ENCODE peak calls at places on chromosomes 5 and 9, in five cellular contexts. H is colonic mucosa; J is lower leg skin; A is HFF-Myc; B is CD8-positive, alpha-beta T cell. K is an unnamed sample.

GRCh38 chr5:39399135-39400036 is 25.4 kb downstream of the DAB2 start:
- DNase-seq in H (no peak), J (no peak), A (peak), B (no peak), K (peak)

GRCh38 chr5:81759632-81760005 is 8.7 kb upstream of the SSBP2 start:
- DNase-seq in H (no peak), J (no peak), A (no peak), B (no peak), K (no peak)

GRCh38 chr5:124692324-124692723 is 54.1 kb downstream of the ZNF608 start:
- DNase-seq in H (no peak), J (no peak), A (no peak), B (no peak), K (peak)

GRCh38 chr5:97297063-97297715 is 114.1 kb upstream of the RIOK2 start:
- DNase-seq in H (peak), J (no peak), A (peak), B (no peak), K (peak)

GRCh38 chr9:100160021-100160420 is 61.0 kb downstream of the INVS start:
- DNase-seq in H (no peak), J (no peak), A (no peak), B (no peak), K (no peak)

GRCh38 chr5:170525450-170526211 is 21.8 kb downstream of the KCNIP1 start:
- DNase-seq in H (no peak), J (peak), A (no peak), B (no peak), K (no peak)

GRCh38 chr9:116271991-116272390 is 118.4 kb downstream of the PAPPA start:
- DNase-seq in H (no peak), J (no peak), A (no peak), B (no peak), K (no peak)

GRCh38 chr5:75265731-75266130 is 29.1 kb upstream of the ANKRD31 start:
- DNase-seq in H (no peak), J (no peak), A (no peak), B (no peak), K (peak)

GRCh38 chr9:34996905-34997279 is 7.3 kb downstream of the DNAJB5 start:
- DNase-seq in H (no peak), J (no peak), A (no peak), B (no peak), K (no peak)

GRCh38 chr9:6852243-6852963 is 94.6 kb downstream of the KDM4C start:
- DNase-seq in H (no peak), J (no peak), A (no peak), B (no peak), K (peak)

GRCh38 chr9:92655896-92656536 is 13.9 kb downstream of the IPPK start:
- DNase-seq in H (no peak), J (no peak), A (no peak), B (no peak), K (no peak)

GRCh38 chr5:124634820-124635323 is 111.6 kb downstream of the ZNF608 start:
- DNase-seq in H (no peak), J (no peak), A (no peak), B (no peak), K (peak)

GRCh38 chr9:130383350-130383715 is 61.4 kb upstream of the ASS1 start:
- DNase-seq in H (no peak), J (no peak), A (no peak), B (no peak), K (no peak)

GRCh38 chr9:92350129-92350739 is 24.5 kb downstream of the CENPP start:
- DNase-seq in H (no peak), J (no peak), A (peak), B (no peak), K (peak)

GRCh38 chr9:91611582-91611981 is 187.9 kb upstream of the NFIL3 start:
- DNase-seq in H (no peak), J (no peak), A (no peak), B (no peak), K (no peak)

GRCh38 chr5:72988769-72989168 is 32.9 kb downstream of the FCHO2 start:
- DNase-seq in H (no peak), J (no peak), A (no peak), B (no peak), K (no peak)

GRCh38 chr9:122991370-122991830 is 42.1 kb upstream of the GPR21 start:
- DNase-seq in H (peak), J (no peak), A (peak), B (no peak), K (peak)

GRCh38 chr9:97307091-97307490 is 368 bp upstream of the CCDC180 start:
- DNase-seq in H (peak), J (no peak), A (peak), B (no peak), K (peak)

GRCh38 chr9:2159521-2160417 is 144.6 kb downstream of the SMARCA2 start:
- DNase-seq in H (no peak), J (no peak), A (no peak), B (no peak), K (peak)

GRCh38 chr5:114055318-114055788 is 306.5 kb upstream of the KCNN2 start:
- DNase-seq in H (peak), J (no peak), A (no peak), B (no peak), K (peak)

GRCh38 chr9:100714372-100715099 is 136.7 kb downstream of the CAVIN4 start:
- DNase-seq in H (peak), J (no peak), A (peak), B (no peak), K (peak)

GRCh38 chr9:684950-685340 is 156.6 kb upstream of the DMRT1 start:
- DNase-seq in H (no peak), J (no peak), A (peak), B (no peak), K (peak)

GRCh38 chr9:19429590-19429989 is 20.8 kb downstream of the ACER2 start:
- DNase-seq in H (no peak), J (no peak), A (no peak), B (no peak), K (no peak)

GRCh38 chr9:111187376-111187775 is 142.6 kb downstream of the OR2K2 start:
- DNase-seq in H (no peak), J (no peak), A (no peak), B (no peak), K (peak)

GRCh38 chr9:16787724-16788123 is 82.7 kb downstream of the BNC2 start:
- DNase-seq in H (no peak), J (no peak), A (no peak), B (no peak), K (peak)

GRCh38 chr5:41748631-41749030 is 121.6 kb downstream of the OXCT1 start:
- DNase-seq in H (no peak), J (no peak), A (no peak), B (no peak), K (no peak)

GRCh38 chr5:2740051-2740848 is 11.2 kb downstream of the IRX2 start:
- DNase-seq in H (no peak), J (peak), A (no peak), B (no peak), K (peak)

DNA sequence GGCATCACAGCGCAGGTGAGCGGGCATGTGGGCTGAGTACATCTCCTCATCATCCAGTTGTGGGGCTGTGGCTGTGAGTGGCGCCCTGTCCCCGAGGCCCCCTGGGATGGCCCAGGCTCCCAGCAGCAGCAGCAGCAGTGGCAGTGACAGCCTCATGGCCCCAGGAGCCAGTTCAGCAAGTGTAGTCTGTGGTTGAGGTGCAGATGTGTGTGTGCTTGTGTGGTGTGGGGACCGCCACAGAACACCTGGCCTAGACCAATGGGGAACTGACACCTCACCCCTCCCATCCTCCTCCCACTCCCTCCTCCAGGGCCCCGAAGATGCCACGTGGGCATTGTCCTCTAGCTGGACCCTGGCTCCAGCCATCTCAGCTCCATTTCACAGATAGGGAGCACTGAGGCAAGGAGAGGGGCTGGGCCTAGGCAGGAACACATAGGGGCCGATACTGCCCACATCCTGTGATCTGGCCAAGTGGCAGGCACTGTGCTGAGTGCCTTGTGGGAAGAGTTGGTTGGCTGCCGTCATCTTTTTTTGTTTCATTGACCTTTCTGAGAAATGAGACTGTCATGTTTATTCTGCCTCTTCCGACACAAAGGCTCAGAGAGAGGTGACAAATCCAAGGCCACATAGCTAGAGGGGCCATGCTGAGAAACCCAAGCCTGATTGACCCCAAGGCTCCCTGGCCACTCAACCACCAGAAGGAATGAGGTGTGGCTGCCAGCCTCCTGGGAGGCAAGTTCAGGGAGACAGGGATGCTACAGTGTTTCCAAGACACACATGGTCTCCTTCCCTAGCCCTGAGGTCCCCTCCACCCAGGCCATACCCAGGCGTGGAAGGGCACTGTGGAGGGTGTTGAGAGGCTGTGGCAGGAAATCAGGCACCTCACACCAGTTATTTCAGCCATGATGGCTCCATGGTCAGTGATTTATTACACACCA is at the start of gene MZB1:
- DNase-seq in H (no peak), J (no peak), A (no peak), B (no peak), K (no peak)
- TF ChIP-seq CTCF in H (no peak), J (no peak), A (no peak), B (no peak), K (no peak)

GRCh38 chr9:21561502-21561901 is 79.4 kb upstream of the IFNE start:
- DNase-seq in H (no peak), J (no peak), A (no peak), B (no peak), K (no peak)

GRCh38 chr9:21560281-21560745 is 78.2 kb upstream of the IFNE start:
- DNase-seq in H (no peak), J (no peak), A (no peak), B (no peak), K (no peak)

GRCh38 chr9:21567926-21568325 is 85.8 kb upstream of the IFNE start:
- DNase-seq in H (no peak), J (no peak), A (no peak), B (no peak), K (no peak)

GRCh38 chr9:21565137-21565536 is 83.0 kb upstream of the IFNE start:
- DNase-seq in H (no peak), J (no peak), A (no peak), B (no peak), K (no peak)

DNA sequence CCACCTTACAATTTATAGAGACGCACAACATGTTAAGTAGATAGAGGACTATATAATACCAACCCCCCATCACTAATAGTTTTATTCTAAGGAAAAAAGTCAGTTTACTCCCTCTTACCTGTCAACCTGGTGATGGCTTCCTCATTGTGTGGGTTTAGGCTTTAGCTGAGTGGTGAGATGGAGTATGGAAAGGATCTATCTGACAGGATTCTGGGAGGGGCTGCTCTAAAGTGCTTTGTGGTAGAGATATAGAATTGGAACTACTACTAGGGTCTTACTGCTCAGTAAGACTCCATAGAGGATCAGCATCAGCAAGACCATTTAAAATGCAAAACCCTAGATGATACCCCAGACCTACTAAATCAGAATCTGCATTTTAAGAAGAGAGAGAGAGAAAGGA is 82.1 kb upstream of the IFNE start:
- DNase-seq in H (no peak), J (no peak), A (no peak), B (no peak), K (no peak)
- H3K4me3 ChIP-seq in H (no peak), J (no peak), A (no peak), B (no peak), K (no peak)

GRCh38 chr5:1347571-1347970 is 2.7 kb upstream of the CLPTM1L start:
- DNase-seq in H (no peak), J (no peak), A (no peak), B (no peak), K (no peak)

GRCh38 chr5:1351156-1351555 is 6.3 kb upstream of the CLPTM1L start:
- DNase-seq in H (no peak), J (no peak), A (no peak), B (no peak), K (no peak)

GRCh38 chr5:1346627-1347440 is 1.9 kb upstream of the CLPTM1L start:
- DNase-seq in H (no peak), J (no peak), A (no peak), B (no peak), K (no peak)

GRCh38 chr5:1348986-1349245 is 4.0 kb upstream of the CLPTM1L start:
- DNase-seq in H (no peak), J (no peak), A (no peak), B (no peak), K (no peak)

DNA sequence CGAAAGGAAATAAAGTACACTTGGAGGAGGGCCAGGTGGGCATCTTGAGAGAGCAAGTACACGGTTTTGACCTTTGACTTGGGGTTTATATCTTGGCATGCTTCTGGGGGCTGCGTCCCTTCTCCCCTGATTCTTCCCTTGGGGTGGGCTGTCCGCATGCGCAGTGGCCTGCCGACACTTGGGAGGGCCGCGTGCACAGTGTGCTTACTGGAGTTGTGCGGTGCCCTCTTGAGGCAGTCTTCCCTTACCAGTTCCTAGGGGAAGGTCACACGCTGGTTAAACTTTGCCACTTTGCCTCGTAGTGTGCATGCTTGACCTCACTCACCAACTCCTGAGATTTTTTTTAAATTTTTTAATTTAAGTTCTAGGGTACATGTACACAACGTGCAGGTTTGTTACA is 4.3 kb upstream of the CLPTM1L start:
- DNase-seq in H (no peak), J (no peak), A (no peak), B (no peak), K (no peak)
- TF ChIP-seq CTCF in H (no peak), J (no peak), A (no peak), B (no peak), K (no peak)

GRCh38 chr9:28539432-28539831 is 966.2 kb upstream of the C9orf72 start:
- DNase-seq in H (no peak), J (no peak), A (no peak), B (no peak), K (no peak)

GRCh38 chr9:28542928-28543327 is 969.6 kb upstream of the C9orf72 start:
- DNase-seq in H (no peak), J (no peak), A (no peak), B (no peak), K (no peak)

DNA sequence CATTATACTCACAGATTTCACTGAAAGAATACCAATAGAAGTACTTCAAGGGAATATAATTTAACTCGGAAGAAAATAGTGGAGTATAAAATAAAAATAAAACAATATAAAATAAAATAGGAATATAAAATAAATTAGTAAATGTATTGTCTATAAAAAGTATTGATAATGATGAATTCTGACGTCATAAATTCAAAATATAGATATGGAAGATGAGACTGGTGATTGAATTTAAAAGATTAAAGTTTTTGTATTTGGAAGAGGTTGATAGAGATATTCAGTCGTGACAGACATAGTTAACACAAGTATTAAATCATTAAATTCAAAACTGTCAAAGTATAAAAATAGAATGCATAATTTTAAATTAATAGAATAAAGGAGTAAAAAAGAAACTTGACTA is 964.9 kb upstream of the C9orf72 start:
- DNase-seq in H (no peak), J (no peak), A (no peak), B (no peak), K (no peak)
- H3K4me3 ChIP-seq in H (no peak), J (no peak), A (no peak), B (no peak), K (no peak)

GRCh38 chr5:111820072-111820471 is 63.1 kb upstream of the NREP start:
- DNase-seq in H (no peak), J (no peak), A (no peak), B (no peak), K (no peak)
- TF ChIP-seq CTCF in H (no peak), J (no peak), A (no peak), B (no peak), K (no peak)

GRCh38 chr9:71684566-71684965 is 83.7 kb downstream of the CEMIP2 start:
- DNase-seq in H (no peak), J (no peak), A (no peak), B (no peak), K (no peak)
- H3K4me3 ChIP-seq in H (no peak), J (no peak), A (no peak), B (no peak), K (no peak)

DNA sequence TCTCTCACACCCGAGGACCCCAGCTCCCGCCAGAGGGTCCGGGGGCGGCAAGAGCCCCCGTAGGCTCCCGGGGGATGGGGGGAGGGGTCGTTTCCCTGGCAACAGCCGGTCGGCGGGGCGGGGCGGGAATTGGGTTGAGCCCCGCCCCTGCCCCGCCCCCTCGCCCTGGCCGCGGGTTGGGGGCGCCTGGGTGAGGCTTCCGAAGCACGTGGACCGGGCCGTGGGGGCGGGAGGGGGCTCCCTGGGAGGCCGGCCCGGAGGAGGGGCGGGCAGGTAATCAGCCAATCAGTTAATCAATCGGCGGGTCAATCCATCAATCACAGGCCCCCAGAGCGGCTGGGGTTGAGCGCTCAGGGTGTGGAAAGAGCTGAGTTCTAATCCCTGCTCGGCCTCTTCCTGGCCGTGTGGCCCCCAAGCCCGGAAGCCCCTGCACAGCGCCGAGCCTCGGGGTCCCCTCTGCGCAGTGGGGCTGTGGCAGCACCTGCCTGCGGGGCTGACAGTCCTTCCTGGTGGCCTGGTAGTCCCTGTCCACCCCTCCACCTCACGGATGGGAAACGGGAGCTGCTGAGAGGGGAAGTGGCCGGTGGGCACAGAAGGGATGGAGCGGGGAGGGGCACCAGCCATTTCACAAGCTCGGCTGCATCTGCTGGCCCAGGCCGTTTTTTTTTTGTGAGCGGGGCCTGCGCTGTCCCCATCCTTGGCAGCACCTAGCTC is 174.3 kb upstream of the IER5L start:
- DNase-seq in H (peak), J (no peak), A (no peak), B (no peak), K (no peak)
- TF ChIP-seq CTCF in H (no peak), J (no peak), A (no peak), B (no peak), K (no peak)

DNA sequence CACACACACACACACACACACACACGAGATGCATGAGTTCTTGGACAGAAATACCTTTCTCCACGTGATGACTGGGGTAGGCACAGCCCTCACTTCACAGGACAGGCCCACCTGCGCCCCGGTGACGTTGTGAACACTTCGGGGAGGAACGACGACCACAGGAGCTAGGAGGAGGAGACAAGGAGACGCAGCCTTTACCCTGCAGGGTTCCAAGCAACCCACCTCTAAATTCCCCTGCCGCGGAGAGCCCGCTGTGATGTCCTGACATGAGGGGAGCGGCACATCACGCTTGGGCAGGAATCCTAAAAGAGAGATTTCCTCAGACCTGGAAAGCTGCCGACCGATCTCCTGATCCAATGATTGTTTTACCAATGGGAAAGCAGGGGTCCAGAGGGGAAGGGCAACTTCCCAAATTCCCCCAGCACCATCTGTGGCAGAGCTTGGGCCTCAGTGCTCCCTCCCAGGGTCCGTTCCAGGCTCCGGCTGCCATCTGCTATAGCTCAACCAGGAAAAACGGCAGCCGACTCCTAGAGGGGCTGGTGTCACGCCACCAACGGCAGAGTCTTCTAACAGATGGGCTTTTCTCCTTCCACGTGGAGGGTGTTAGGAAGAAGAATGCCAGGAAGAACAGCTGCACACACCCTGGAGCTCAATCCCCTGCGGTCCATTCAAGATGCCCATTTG is 10.1 kb downstream of the IGFBPL1 start:
- DNase-seq in H (no peak), J (no peak), A (no peak), B (no peak), K (no peak)
- H3K4me3 ChIP-seq in H (no peak), J (no peak), A (no peak), B (no peak), K (no peak)

K was measured in AG10803.